ENCODE peak calls at places on chromosomes 1 and 21, in four cellular contexts. Z is uterus; A is activated T-cell treated with anti-CD3 and anti-CD28 coated beads, Interleukin-2, amount 50 U/mL, for 1 hour; Q is NCI-H1048. N is an unnamed sample.

GRCh38 chr1:33430751-33431593 is at the start of gene PHC2:
- DNase-seq in A (peak), Z (peak), Q (peak), N (peak)

GRCh38 chr1:156091610-156092009 is 9.3 kb upstream of the MEX3A start:
- DNase-seq in Q (no peak), Z (no peak), A (no peak), N (no peak)

GRCh38 chr1:245166471-245166885 is 11.7 kb downstream of the KIF26B start:
- DNase-seq in Z (no peak), Q (no peak), A (no peak), N (no peak)

GRCh38 chr1:31760901-31761470 is 3.2 kb downstream of the ADGRB2 start:
- DNase-seq in Q (no peak), A (peak), Z (peak), N (peak)

GRCh38 chr21:45984584-45985095 is 3.1 kb downstream of the COL6A1 start:
- DNase-seq in Q (no peak), A (no peak), Z (no peak), N (no peak)

GRCh38 chr1:153663211-153663610 is 4.7 kb downstream of the SNAPIN start:
- DNase-seq in Q (no peak), Z (no peak), A (no peak), N (no peak)

GRCh38 chr1:163875214-163875926 is 553.6 kb downstream of the NUF2 start:
- DNase-seq in A (no peak), Q (no peak), Z (peak), N (peak)

GRCh38 chr21:40118527-40118926 is 251.3 kb downstream of the PCP4 start:
- DNase-seq in Q (no peak), Z (no peak), A (no peak), N (no peak)

GRCh38 chr1:62735491-62736171 is 47.4 kb upstream of the DOCK7 start:
- DNase-seq in Q (no peak), A (no peak), Z (no peak), N (no peak)

GRCh38 chr21:45803613-45804340 is 160.3 kb downstream of the PCBP3 start:
- DNase-seq in A (no peak), Q (no peak), Z (no peak), N (no peak)

GRCh38 chr1:1582970-1583666 is 8.5 kb upstream of the SSU72 start:
- DNase-seq in Q (no peak), Z (no peak), A (no peak), N (no peak)

GRCh38 chr1:241834733-241835377 is 13.1 kb upstream of the EXO1 start:
- DNase-seq in Z (no peak), A (no peak), Q (no peak), N (no peak)

GRCh38 chr1:19087737-19088594 is 122.1 kb downstream of the UBR4 start:
- DNase-seq in A (no peak), Q (no peak), Z (no peak), N (no peak)

GRCh38 chr1:92515796-92516201 is 29.1 kb upstream of the GFI1 start:
- DNase-seq in A (no peak), Z (no peak), Q (no peak), N (no peak)

GRCh38 chr21:33028759-33029511 is 3.2 kb downstream of the OLIG2 start:
- DNase-seq in Z (no peak), A (no peak), Q (no peak), N (no peak)

GRCh38 chr1:64934115-64934880 is 32.1 kb downstream of the JAK1 start:
- DNase-seq in Q (no peak), Z (peak), A (no peak), N (no peak)

GRCh38 chr1:57422271-57423134 is 1.4 kb downstream of the DAB1 start:
- DNase-seq in A (no peak), Q (no peak), Z (no peak), N (no peak)

GRCh38 chr1:233680000-233680399 is 66.1 kb downstream of the KCNK1 start:
- DNase-seq in A (no peak), Q (no peak), Z (no peak), N (no peak)

GRCh38 chr1:208167229-208167869 is 76.8 kb downstream of the PLXNA2 start:
- DNase-seq in Z (no peak), A (no peak), Q (no peak), N (no peak)

GRCh38 chr1:84442256-84442655 is 36.8 kb upstream of the RPF1 start:
- DNase-seq in Q (no peak), A (no peak), Z (no peak), N (no peak)

GRCh38 chr1:185533596-185533995 is 200.6 kb upstream of the HMCN1 start:
- DNase-seq in Z (no peak), A (no peak), Q (no peak), N (no peak)